ENCODE peak calls at places on chromosome 14, in eight cellular contexts. One of them, this sample, is unnamed.

GRCh38 chr14:69318241-69318640 is 58.3 kb downstream of the GALNT16 start:
- DNase-seq in iPS DF 19.7: no peak
- DNase-seq in foreskin fibroblast: no peak
- DNase-seq in T1000: no peak
- DNase-seq in hepatocyte: no peak
- DNase-seq in neural crest cell: no peak
- DNase-seq in stimulated activated CD8-positive, alpha-beta memory T cell treated with anti-CD3 and anti-CD28 coated beads, Interleukin-15, amount 100 ng/mL, for 1 hour: no peak
- DNase-seq in BJ: no peak
- DNase-seq in this sample: peak

GRCh38 chr14:59126714-59127436 is 61.6 kb upstream of the DAAM1 start:
- DNase-seq in T1000: no peak
- DNase-seq in neural crest cell: peak
- DNase-seq in BJ: no peak
- DNase-seq in stimulated activated CD8-positive, alpha-beta memory T cell treated with anti-CD3 and anti-CD28 coated beads, Interleukin-15, amount 100 ng/mL, for 1 hour: no peak
- DNase-seq in hepatocyte: peak
- DNase-seq in foreskin fibroblast: peak
- DNase-seq in iPS DF 19.7: peak
- DNase-seq in this sample: peak

GRCh38 chr14:101198398-101199027 is 295.0 kb upstream of the RTL1 start:
- DNase-seq in T1000: no peak
- DNase-seq in stimulated activated CD8-positive, alpha-beta memory T cell treated with anti-CD3 and anti-CD28 coated beads, Interleukin-15, amount 100 ng/mL, for 1 hour: no peak
- DNase-seq in hepatocyte: no peak
- DNase-seq in foreskin fibroblast: no peak
- DNase-seq in BJ: no peak
- DNase-seq in iPS DF 19.7: no peak
- DNase-seq in neural crest cell: no peak
- DNase-seq in this sample: no peak

GRCh38 chr14:79011091-79011919 is 841.1 kb downstream of the NRXN3 start:
- DNase-seq in foreskin fibroblast: peak
- DNase-seq in hepatocyte: peak
- DNase-seq in BJ: peak
- DNase-seq in stimulated activated CD8-positive, alpha-beta memory T cell treated with anti-CD3 and anti-CD28 coated beads, Interleukin-15, amount 100 ng/mL, for 1 hour: no peak
- DNase-seq in neural crest cell: no peak
- DNase-seq in T1000: peak
- DNase-seq in iPS DF 19.7: no peak
- DNase-seq in this sample: peak

GRCh38 chr14:101587403-101587998 is 26.2 kb downstream of the DIO3 start:
- DNase-seq in foreskin fibroblast: no peak
- DNase-seq in iPS DF 19.7: no peak
- DNase-seq in BJ: no peak
- DNase-seq in neural crest cell: no peak
- DNase-seq in hepatocyte: no peak
- DNase-seq in T1000: no peak
- DNase-seq in stimulated activated CD8-positive, alpha-beta memory T cell treated with anti-CD3 and anti-CD28 coated beads, Interleukin-15, amount 100 ng/mL, for 1 hour: no peak
- DNase-seq in this sample: no peak

GRCh38 chr14:95309261-95310051 is 10.3 kb downstream of the CLMN start:
- DNase-seq in hepatocyte: no peak
- DNase-seq in T1000: no peak
- DNase-seq in iPS DF 19.7: no peak
- DNase-seq in foreskin fibroblast: no peak
- DNase-seq in neural crest cell: no peak
- DNase-seq in stimulated activated CD8-positive, alpha-beta memory T cell treated with anti-CD3 and anti-CD28 coated beads, Interleukin-15, amount 100 ng/mL, for 1 hour: no peak
- DNase-seq in BJ: no peak
- DNase-seq in this sample: no peak

GRCh38 chr14:51035611-51036192 is 59.2 kb downstream of the TRIM9 start:
- DNase-seq in stimulated activated CD8-positive, alpha-beta memory T cell treated with anti-CD3 and anti-CD28 coated beads, Interleukin-15, amount 100 ng/mL, for 1 hour: no peak
- DNase-seq in T1000: peak
- DNase-seq in BJ: no peak
- DNase-seq in foreskin fibroblast: no peak
- DNase-seq in iPS DF 19.7: no peak
- DNase-seq in neural crest cell: no peak
- DNase-seq in hepatocyte: peak
- DNase-seq in this sample: no peak

GRCh38 chr14:104280902-104281767 is 142.7 kb downstream of the KIF26A start:
- DNase-seq in foreskin fibroblast: no peak
- DNase-seq in stimulated activated CD8-positive, alpha-beta memory T cell treated with anti-CD3 and anti-CD28 coated beads, Interleukin-15, amount 100 ng/mL, for 1 hour: no peak
- DNase-seq in T1000: no peak
- DNase-seq in iPS DF 19.7: no peak
- DNase-seq in neural crest cell: no peak
- DNase-seq in BJ: no peak
- DNase-seq in hepatocyte: no peak
- DNase-seq in this sample: no peak

GRCh38 chr14:80567905-80568512 is 356.7 kb upstream of the DIO2 start:
- DNase-seq in BJ: peak
- DNase-seq in hepatocyte: peak
- DNase-seq in T1000: no peak
- DNase-seq in foreskin fibroblast: peak
- DNase-seq in stimulated activated CD8-positive, alpha-beta memory T cell treated with anti-CD3 and anti-CD28 coated beads, Interleukin-15, amount 100 ng/mL, for 1 hour: no peak
- DNase-seq in neural crest cell: no peak
- DNase-seq in iPS DF 19.7: no peak
- DNase-seq in this sample: peak

GRCh38 chr14:99779751-99780150 is 13.5 kb upstream of the EML1 start:
- DNase-seq in stimulated activated CD8-positive, alpha-beta memory T cell treated with anti-CD3 and anti-CD28 coated beads, Interleukin-15, amount 100 ng/mL, for 1 hour: no peak
- DNase-seq in foreskin fibroblast: peak
- DNase-seq in hepatocyte: no peak
- DNase-seq in T1000: peak
- DNase-seq in iPS DF 19.7: no peak
- DNase-seq in neural crest cell: no peak
- DNase-seq in BJ: no peak
- DNase-seq in this sample: peak

GRCh38 chr14:55416866-55417265 is 5.2 kb upstream of the ATG14 start:
- DNase-seq in foreskin fibroblast: peak
- DNase-seq in iPS DF 19.7: no peak
- DNase-seq in hepatocyte: peak
- DNase-seq in BJ: no peak
- DNase-seq in stimulated activated CD8-positive, alpha-beta memory T cell treated with anti-CD3 and anti-CD28 coated beads, Interleukin-15, amount 100 ng/mL, for 1 hour: no peak
- DNase-seq in T1000: no peak
- DNase-seq in neural crest cell: no peak
- DNase-seq in this sample: no peak

GRCh38 chr14:79514700-79515099 is 696.6 kb downstream of the DIO2 start:
- DNase-seq in T1000: no peak
- DNase-seq in stimulated activated CD8-positive, alpha-beta memory T cell treated with anti-CD3 and anti-CD28 coated beads, Interleukin-15, amount 100 ng/mL, for 1 hour: no peak
- DNase-seq in foreskin fibroblast: peak
- DNase-seq in neural crest cell: no peak
- DNase-seq in hepatocyte: peak
- DNase-seq in iPS DF 19.7: no peak
- DNase-seq in BJ: peak
- DNase-seq in this sample: peak

GRCh38 chr14:37480446-37481290 is 114.4 kb downstream of the FOXA1 start:
- DNase-seq in foreskin fibroblast: peak
- DNase-seq in BJ: peak
- DNase-seq in hepatocyte: no peak
- DNase-seq in iPS DF 19.7: no peak
- DNase-seq in stimulated activated CD8-positive, alpha-beta memory T cell treated with anti-CD3 and anti-CD28 coated beads, Interleukin-15, amount 100 ng/mL, for 1 hour: no peak
- DNase-seq in neural crest cell: no peak
- DNase-seq in T1000: no peak
- DNase-seq in this sample: no peak

GRCh38 chr14:100708349-100709217 is 18.1 kb upstream of the DLK1 start:
- DNase-seq in neural crest cell: no peak
- DNase-seq in hepatocyte: peak
- DNase-seq in T1000: no peak
- DNase-seq in BJ: no peak
- DNase-seq in foreskin fibroblast: peak
- DNase-seq in iPS DF 19.7: peak
- DNase-seq in stimulated activated CD8-positive, alpha-beta memory T cell treated with anti-CD3 and anti-CD28 coated beads, Interleukin-15, amount 100 ng/mL, for 1 hour: no peak
- DNase-seq in this sample: peak

GRCh38 chr14:58166005-58166983 is 14.3 kb upstream of the ARMH4 start:
- DNase-seq in neural crest cell: peak
- DNase-seq in hepatocyte: peak
- DNase-seq in foreskin fibroblast: peak
- DNase-seq in stimulated activated CD8-positive, alpha-beta memory T cell treated with anti-CD3 and anti-CD28 coated beads, Interleukin-15, amount 100 ng/mL, for 1 hour: peak
- DNase-seq in iPS DF 19.7: peak
- DNase-seq in T1000: peak
- DNase-seq in BJ: peak
- DNase-seq in this sample: peak

GRCh38 chr14:90828642-90829487 is 12.6 kb upstream of the TTC7B start:
- DNase-seq in T1000: no peak
- DNase-seq in stimulated activated CD8-positive, alpha-beta memory T cell treated with anti-CD3 and anti-CD28 coated beads, Interleukin-15, amount 100 ng/mL, for 1 hour: no peak
- DNase-seq in iPS DF 19.7: no peak
- DNase-seq in foreskin fibroblast: no peak
- DNase-seq in hepatocyte: no peak
- DNase-seq in BJ: no peak
- DNase-seq in neural crest cell: no peak
- DNase-seq in this sample: no peak

GRCh38 chr14:91317381-91318313 is 73.1 kb upstream of the GPR68 start:
- DNase-seq in T1000: no peak
- DNase-seq in BJ: no peak
- DNase-seq in stimulated activated CD8-positive, alpha-beta memory T cell treated with anti-CD3 and anti-CD28 coated beads, Interleukin-15, amount 100 ng/mL, for 1 hour: peak
- DNase-seq in neural crest cell: no peak
- DNase-seq in foreskin fibroblast: no peak
- DNase-seq in hepatocyte: no peak
- DNase-seq in iPS DF 19.7: no peak
- DNase-seq in this sample: no peak

GRCh38 chr14:81345781-81346180 is 54.3 kb downstream of the STON2 start:
- DNase-seq in BJ: no peak
- DNase-seq in T1000: no peak
- DNase-seq in iPS DF 19.7: no peak
- DNase-seq in neural crest cell: no peak
- DNase-seq in stimulated activated CD8-positive, alpha-beta memory T cell treated with anti-CD3 and anti-CD28 coated beads, Interleukin-15, amount 100 ng/mL, for 1 hour: no peak
- DNase-seq in foreskin fibroblast: no peak
- DNase-seq in hepatocyte: no peak
- DNase-seq in this sample: no peak

GRCh38 chr14:43464968-43465367 is 1042.1 kb downstream of the FSCB start:
- DNase-seq in stimulated activated CD8-positive, alpha-beta memory T cell treated with anti-CD3 and anti-CD28 coated beads, Interleukin-15, amount 100 ng/mL, for 1 hour: no peak
- DNase-seq in T1000: no peak
- DNase-seq in BJ: no peak
- DNase-seq in iPS DF 19.7: no peak
- DNase-seq in hepatocyte: no peak
- DNase-seq in neural crest cell: no peak
- DNase-seq in foreskin fibroblast: no peak
- DNase-seq in this sample: no peak

GRCh38 chr14:99229654-99230215 is 42.3 kb downstream of the BCL11B start:
- DNase-seq in hepatocyte: no peak
- DNase-seq in iPS DF 19.7: no peak
- DNase-seq in stimulated activated CD8-positive, alpha-beta memory T cell treated with anti-CD3 and anti-CD28 coated beads, Interleukin-15, amount 100 ng/mL, for 1 hour: no peak
- DNase-seq in foreskin fibroblast: no peak
- DNase-seq in BJ: no peak
- DNase-seq in neural crest cell: no peak
- DNase-seq in T1000: no peak
- DNase-seq in this sample: no peak

GRCh38 chr14:50917449-50917848 is 26.8 kb downstream of the PYGL start:
- DNase-seq in BJ: no peak
- DNase-seq in neural crest cell: no peak
- DNase-seq in T1000: no peak
- DNase-seq in stimulated activated CD8-positive, alpha-beta memory T cell treated with anti-CD3 and anti-CD28 coated beads, Interleukin-15, amount 100 ng/mL, for 1 hour: no peak
- DNase-seq in hepatocyte: no peak
- DNase-seq in iPS DF 19.7: no peak
- DNase-seq in foreskin fibroblast: no peak
- DNase-seq in this sample: no peak